ENCODE peak calls at places on chromosomes 13 and 19, in seven cellular contexts. X is AG09309, L is astrocyte of the spinal cord, B is lower lobe of right lung, G is GM23338, A is gastrocnemius medialis, F is heart right ventricle. O is an unnamed sample.

GRCh38 chr19:34265221-34265650 is 10.9 kb downstream of the GARRE1 start:
- DNase-seq in X (no peak), L (no peak), B (no peak), G (peak), A (no peak), F (no peak), O (no peak)

GRCh38 chr13:28650284-28650683 is 8.6 kb upstream of the POMP start:
- DNase-seq in X (no peak), L (no peak), B (no peak), G (no peak), A (no peak), F (no peak), O (no peak)

GRCh38 chr13:19927117-19927734 is 31.3 kb upstream of the ZMYM2 start:
- DNase-seq in X (peak), L (peak), B (no peak), G (peak), A (no peak), F (no peak), O (peak)

GRCh38 chr13:101967216-101967615 is 434.6 kb downstream of the FGF14 start:
- DNase-seq in X (no peak), L (no peak), B (no peak), G (no peak), A (no peak), F (no peak), O (no peak)

GRCh38 chr13:45782327-45783045 is 69.1 kb downstream of the SIAH3 start:
- DNase-seq in X (no peak), L (no peak), B (no peak), G (no peak), A (no peak), F (no peak), O (no peak)

GRCh38 chr19:23395041-23395721 is at the start of gene ZNF91:
- DNase-seq in X (peak), L (peak), B (peak), G (peak), A (peak), F (peak), O (peak)

GRCh38 chr13:43023244-43023931 is at the start of gene DNAJC15:
- DNase-seq in X (no peak), L (peak), B (peak), G (peak), A (peak), F (peak), O (peak)

GRCh38 chr19:49057636-49058234 is at the start of gene CGB7:
- DNase-seq in X (no peak), L (peak), B (peak), G (peak), A (peak), F (peak), O (peak)

GRCh38 chr13:93289047-93289446 is 62.4 kb downstream of the GPC6 start:
- DNase-seq in X (no peak), L (no peak), B (no peak), G (no peak), A (no peak), F (no peak), O (no peak)

GRCh38 chr13:76792680-76793334 is 93.4 kb downstream of the KCTD12 start:
- DNase-seq in X (peak), L (peak), B (no peak), G (no peak), A (peak), F (no peak), O (peak)

GRCh38 chr13:100510208-100510997 is 78.2 kb downstream of the GGACT start:
- DNase-seq in X (no peak), L (no peak), B (no peak), G (peak), A (no peak), F (no peak), O (no peak)

GRCh38 chr13:41917641-41918040 is 43.3 kb downstream of the VWA8 start:
- DNase-seq in X (peak), L (peak), B (no peak), G (no peak), A (no peak), F (no peak), O (peak)

GRCh38 chr13:111184685-111185401 is 69.7 kb downstream of the ARHGEF7 start:
- DNase-seq in X (no peak), L (no peak), B (no peak), G (no peak), A (peak), F (no peak), O (peak)

GRCh38 chr13:105915451-105915850 is 620.0 kb downstream of the EFNB2 start:
- DNase-seq in X (no peak), L (no peak), B (no peak), G (no peak), A (no peak), F (no peak), O (no peak)

GRCh38 chr13:88085036-88085435 is 413.9 kb downstream of the SLITRK5 start:
- DNase-seq in X (no peak), L (no peak), B (no peak), G (no peak), A (no peak), F (no peak), O (no peak)

GRCh38 chr19:18730885-18731513 is 47.5 kb downstream of the CRTC1 start:
- DNase-seq in X (no peak), L (no peak), B (no peak), G (no peak), A (no peak), F (no peak), O (no peak)

GRCh38 chr19:18657590-18658365 is 20.9 kb downstream of the KLHL26 start:
- DNase-seq in X (peak), L (peak), B (no peak), G (peak), A (peak), F (peak), O (peak)

GRCh38 chr19:6259312-6259861 is 20.4 kb downstream of the MLLT1 start:
- DNase-seq in X (no peak), L (peak), B (no peak), G (no peak), A (peak), F (no peak), O (no peak)

GRCh38 chr13:113643593-113643992 is 14.4 kb downstream of the ATP4B start:
- DNase-seq in X (no peak), L (peak), B (no peak), G (no peak), A (no peak), F (no peak), O (no peak)

GRCh38 chr19:33763661-33764343 is 32.9 kb upstream of the KCTD15 start:
- DNase-seq in X (no peak), L (no peak), B (no peak), G (peak), A (no peak), F (no peak), O (no peak)

GRCh38 chr13:48158290-48158689 is 63.4 kb upstream of the MED4 start:
- DNase-seq in X (no peak), L (no peak), B (no peak), G (no peak), A (no peak), F (no peak), O (no peak)

GRCh38 chr13:78993792-78994191 is 334.8 kb upstream of the OBI1 start:
- DNase-seq in X (no peak), L (no peak), B (no peak), G (peak), A (no peak), F (no peak), O (no peak)

GRCh38 chr13:72523049-72523448 is 204.4 kb downstream of the MZT1 start:
- DNase-seq in X (no peak), L (no peak), B (no peak), G (no peak), A (no peak), F (no peak), O (no peak)

GRCh38 chr13:112331675-112332074 is 44.5 kb upstream of the SPACA7 start:
- DNase-seq in X (no peak), L (no peak), B (no peak), G (no peak), A (no peak), F (no peak), O (no peak)

GRCh38 chr13:79936368-79937136 is 404.4 kb downstream of the SPRY2 start:
- DNase-seq in X (peak), L (peak), B (no peak), G (no peak), A (no peak), F (no peak), O (peak)

GRCh38 chr13:39051157-39051556 is 12.9 kb downstream of the NHLRC3 start:
- DNase-seq in X (peak), L (peak), B (no peak), G (peak), A (no peak), F (no peak), O (peak)

GRCh38 chr19:29624489-29625210 is 18.6 kb downstream of the POP4 start:
- DNase-seq in X (no peak), L (no peak), B (no peak), G (peak), A (no peak), F (no peak), O (no peak)

GRCh38 chr13:101623469-101624209 is 171.2 kb downstream of the ITGBL1 start:
- DNase-seq in X (no peak), L (peak), B (no peak), G (no peak), A (no peak), F (no peak), O (peak)

GRCh38 chr19:33000510-33000909 is 28.5 kb downstream of the FAAP24 start:
- DNase-seq in X (no peak), L (no peak), B (no peak), G (no peak), A (no peak), F (no peak), O (no peak)

GRCh38 chr13:112623051-112623711 is 35.2 kb upstream of the TUBGCP3 start:
- DNase-seq in X (no peak), L (no peak), B (no peak), G (no peak), A (no peak), F (no peak), O (no peak)

GRCh38 chr19:30999726-31000125 is 349.5 kb downstream of the TSHZ3 start:
- DNase-seq in X (peak), L (no peak), B (no peak), G (no peak), A (no peak), F (no peak), O (no peak)

GRCh38 chr13:113058129-113058987 is 47.2 kb upstream of the F7 start:
- DNase-seq in X (no peak), L (no peak), B (peak), G (no peak), A (no peak), F (peak), O (no peak)

GRCh38 chr13:50476579-50476978 is 366.9 kb downstream of the DLEU7 start:
- DNase-seq in X (no peak), L (no peak), B (no peak), G (no peak), A (no peak), F (no peak), O (peak)

GRCh38 chr19:1574763-1575162 is 6.6 kb upstream of the MEX3D start:
- DNase-seq in X (no peak), L (no peak), B (no peak), G (no peak), A (no peak), F (no peak), O (no peak)

GRCh38 chr13:94217370-94217769 is 262.1 kb downstream of the DCT start:
- DNase-seq in X (no peak), L (peak), B (no peak), G (no peak), A (no peak), F (no peak), O (no peak)

GRCh38 chr13:103386341-103386740 is 320.1 kb upstream of the SLC10A2 start:
- DNase-seq in X (no peak), L (peak), B (no peak), G (no peak), A (no peak), F (no peak), O (peak)

GRCh38 chr19:35141627-35142401 is 1.2 kb upstream of the FXYD7 start:
- DNase-seq in X (no peak), L (no peak), B (no peak), G (no peak), A (no peak), F (no peak), O (no peak)

GRCh38 chr19:57830071-57830602 is at the start of gene ZNF587B:
- DNase-seq in X (no peak), L (peak), B (peak), G (peak), A (peak), F (peak), O (peak)
- H3K4me3 ChIP-seq in X (peak), L (peak), B (peak), G (peak), A (peak), F (peak), O (peak)

DNA sequence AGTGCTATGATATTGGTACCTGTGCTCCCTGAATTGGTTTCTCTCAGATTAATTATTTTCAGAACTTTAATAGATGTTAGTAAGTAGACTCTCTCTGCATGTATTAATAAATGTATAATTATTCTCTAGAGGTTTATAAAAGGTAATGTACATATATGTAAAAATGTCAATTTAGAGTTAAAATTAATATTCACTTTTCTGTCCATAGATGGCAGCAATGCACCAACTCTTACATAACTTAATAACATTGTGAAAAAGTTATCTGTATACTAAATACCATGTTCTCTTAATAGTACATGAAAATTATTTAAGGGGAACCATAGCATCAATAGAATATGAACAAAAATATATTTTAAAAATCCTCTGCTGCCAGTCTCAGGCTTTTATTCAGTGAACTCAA is 515.0 kb upstream of the KLHL1 start:
- DNase-seq in X (no peak), L (peak), B (no peak), G (no peak), A (no peak), F (no peak), O (peak)
- TF ChIP-seq CTCF in X (peak), L (peak), B (peak), G (peak), A (no peak), F (no peak), O (peak)

GRCh38 chr13:32659736-32660135 is 73.5 kb downstream of the PDS5B start:
- DNase-seq in X (no peak), L (peak), B (no peak), G (no peak), A (no peak), F (no peak), O (no peak)
- H3K4me3 ChIP-seq in X (no peak), L (no peak), B (no peak), G (no peak), A (no peak), F (no peak), O (no peak)

GRCh38 chr19:13055213-13056051 is 47.2 kb downstream of the LYL1 start:
- DNase-seq in X (peak), L (peak), B (peak), G (peak), A (peak), F (peak), O (peak)
- TF ChIP-seq CTCF in X (peak), L (no peak), B (no peak), G (no peak), A (no peak), F (no peak), O (no peak)

GRCh38 chr13:23572836-23573235 is 2.6 kb downstream of the TNFRSF19 start:
- DNase-seq in X (no peak), L (no peak), B (no peak), G (no peak), A (no peak), F (no peak), O (no peak)
- H3K4me3 ChIP-seq in X (no peak), L (no peak), B (peak), G (no peak), A (no peak), F (no peak), O (no peak)

DNA sequence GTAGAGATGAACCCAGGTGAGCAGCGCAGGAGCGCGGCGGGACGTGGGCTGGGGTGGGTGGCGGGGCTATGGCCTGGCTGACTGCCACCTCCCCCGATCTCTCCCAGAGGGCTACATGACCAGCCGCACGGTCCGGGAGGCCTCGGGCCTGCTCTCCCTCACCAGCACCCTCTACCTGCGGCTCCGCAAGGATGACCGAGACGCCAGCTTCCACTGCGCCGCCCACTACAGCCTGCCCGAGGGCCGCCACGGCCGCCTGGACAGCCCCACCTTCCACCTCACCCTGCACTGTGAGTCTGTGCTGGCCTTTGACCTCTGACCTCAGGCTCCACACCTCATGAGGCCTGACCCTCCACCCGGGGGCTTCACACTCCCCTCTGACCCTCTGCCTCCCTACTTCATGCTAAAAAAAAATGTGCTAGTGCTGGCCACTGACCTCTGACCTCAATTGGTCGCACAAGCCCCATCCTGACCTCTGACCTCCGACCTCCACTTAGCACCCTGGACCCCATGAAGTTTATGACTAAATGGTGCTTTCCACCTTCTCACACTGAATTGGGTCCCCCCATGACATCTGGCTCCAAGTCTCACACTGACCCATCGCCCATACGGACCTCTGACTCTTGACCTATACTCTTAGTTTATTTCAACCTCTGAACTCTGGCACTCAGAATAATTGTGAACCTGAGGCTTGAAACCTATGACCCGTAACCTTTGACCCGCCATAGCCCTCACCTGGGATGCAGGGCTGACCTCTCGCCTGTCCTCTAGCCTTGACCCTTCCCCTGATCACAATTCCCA is 4.6 kb downstream of the BCAM start:
- DNase-seq in X (no peak), L (no peak), B (no peak), G (peak), A (no peak), F (no peak), O (no peak)
- TF ChIP-seq CTCF in X (no peak), L (peak), B (no peak), G (no peak), A (no peak), F (no peak), O (no peak)

DNA sequence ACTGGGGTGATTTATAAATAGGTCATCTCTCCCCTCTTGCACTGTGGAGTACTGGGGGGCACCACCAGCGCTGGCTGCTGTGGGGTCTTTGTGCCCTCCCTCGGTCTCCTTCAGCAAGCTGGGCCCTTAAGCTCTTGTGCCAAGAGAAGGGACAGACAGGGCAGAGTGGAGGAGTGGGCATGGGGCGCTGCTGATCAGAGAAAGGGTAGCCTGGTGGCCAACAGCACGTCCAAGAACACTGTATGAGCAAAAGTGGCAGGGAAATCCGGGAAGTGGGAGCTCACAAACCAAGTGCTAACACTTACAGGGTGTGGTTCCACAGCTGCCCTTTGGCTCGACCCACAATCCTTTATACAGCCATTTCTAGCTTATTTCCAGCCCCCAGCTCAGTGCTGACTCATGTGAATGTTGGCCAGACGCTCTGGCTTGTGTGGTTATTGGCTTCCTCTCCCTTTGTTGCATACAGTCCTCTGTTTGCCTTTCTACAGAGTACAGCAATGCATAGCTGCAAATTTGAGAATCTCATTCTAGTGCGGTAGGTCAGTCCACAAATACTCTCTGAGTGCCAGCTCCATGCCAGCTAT is 298.8 kb downstream of the SHISA2 start:
- DNase-seq in X (no peak), L (peak), B (no peak), G (no peak), A (no peak), F (peak), O (peak)
- H3K4me3 ChIP-seq in X (no peak), L (no peak), B (no peak), G (no peak), A (no peak), F (no peak), O (no peak)